ENCODE peak calls at places on chromosomes 2 and 18, in seven cellular contexts. One of them, this sample, is unnamed.

GRCh38 chr2:203484266-203485112 is 50.6 kb downstream of the RAPH1 start:
- DNase-seq in mesenchymal stem cell: peak; percentile 35
- DNase-seq in CD8-positive, alpha-beta T cell: peak; percentile 32
- DNase-seq in upper lobe of right lung: no peak
- DNase-seq in cardiac muscle cell: peak; percentile 34
- DNase-seq in SK-N-SH: no peak
- DNase-seq in aorta: no peak
- DNase-seq in this sample: no peak

GRCh38 chr2:109284816-109285215 is 155.8 kb downstream of the SH3RF3 start:
- DNase-seq in CD8-positive, alpha-beta T cell: no peak
- DNase-seq in upper lobe of right lung: no peak
- DNase-seq in cardiac muscle cell: no peak
- DNase-seq in mesenchymal stem cell: peak; percentile 79
- DNase-seq in aorta: peak; percentile 48
- DNase-seq in SK-N-SH: peak; percentile 79
- DNase-seq in this sample: peak; percentile 88

GRCh38 chr2:119426801-119427395 is 4.8 kb upstream of the TMEM37 start:
- DNase-seq in cardiac muscle cell: no peak
- DNase-seq in CD8-positive, alpha-beta T cell: no peak
- DNase-seq in SK-N-SH: no peak
- DNase-seq in aorta: peak; percentile 80
- DNase-seq in upper lobe of right lung: peak; percentile 90
- DNase-seq in mesenchymal stem cell: peak; percentile 60
- DNase-seq in this sample: peak; percentile 74

GRCh38 chr2:237057893-237058300 is 27.8 kb upstream of the COPS8 start:
- DNase-seq in upper lobe of right lung: no peak
- DNase-seq in mesenchymal stem cell: no peak
- DNase-seq in SK-N-SH: no peak
- DNase-seq in CD8-positive, alpha-beta T cell: no peak
- DNase-seq in aorta: no peak
- DNase-seq in cardiac muscle cell: no peak
- DNase-seq in this sample: no peak

GRCh38 chr2:112996635-112997034 is 8.6 kb upstream of the IL36A start:
- DNase-seq in mesenchymal stem cell: no peak
- DNase-seq in aorta: no peak
- DNase-seq in cardiac muscle cell: no peak
- DNase-seq in SK-N-SH: no peak
- DNase-seq in CD8-positive, alpha-beta T cell: peak; percentile 58
- DNase-seq in upper lobe of right lung: no peak
- DNase-seq in this sample: no peak

GRCh38 chr2:26238301-26238958 is 6.0 kb downstream of the HADHA start:
- DNase-seq in SK-N-SH: no peak
- DNase-seq in cardiac muscle cell: no peak
- DNase-seq in mesenchymal stem cell: peak; percentile 33
- DNase-seq in aorta: no peak
- DNase-seq in upper lobe of right lung: no peak
- DNase-seq in CD8-positive, alpha-beta T cell: no peak
- DNase-seq in this sample: no peak

GRCh38 chr2:38602136-38602731 is 494 bp downstream of the HNRNPLL start:
- DNase-seq in upper lobe of right lung: peak; percentile 71
- DNase-seq in mesenchymal stem cell: no peak
- DNase-seq in SK-N-SH: peak; percentile 77
- DNase-seq in aorta: peak; percentile 67
- DNase-seq in cardiac muscle cell: peak; percentile 53
- DNase-seq in CD8-positive, alpha-beta T cell: peak; percentile 9
- DNase-seq in this sample: peak; percentile 24

GRCh38 chr2:16336916-16337315 is 328.7 kb downstream of the CYRIA start:
- DNase-seq in SK-N-SH: no peak
- DNase-seq in cardiac muscle cell: no peak
- DNase-seq in CD8-positive, alpha-beta T cell: no peak
- DNase-seq in mesenchymal stem cell: no peak
- DNase-seq in aorta: no peak
- DNase-seq in upper lobe of right lung: no peak
- DNase-seq in this sample: no peak

GRCh38 chr18:37551846-37552245 is 13.8 kb downstream of the CELF4 start:
- DNase-seq in CD8-positive, alpha-beta T cell: no peak
- DNase-seq in aorta: no peak
- DNase-seq in upper lobe of right lung: no peak
- DNase-seq in cardiac muscle cell: no peak
- DNase-seq in mesenchymal stem cell: no peak
- DNase-seq in SK-N-SH: no peak
- DNase-seq in this sample: no peak

GRCh38 chr2:35510641-35511040 is 844.9 kb upstream of the CRIM1 start:
- DNase-seq in aorta: no peak
- DNase-seq in upper lobe of right lung: no peak
- DNase-seq in CD8-positive, alpha-beta T cell: no peak
- DNase-seq in SK-N-SH: no peak
- DNase-seq in mesenchymal stem cell: no peak
- DNase-seq in cardiac muscle cell: no peak
- DNase-seq in this sample: no peak

GRCh38 chr2:72826156-72826477 is 284 bp upstream of the EXOC6B start:
- DNase-seq in mesenchymal stem cell: no peak
- DNase-seq in SK-N-SH: no peak
- DNase-seq in cardiac muscle cell: no peak
- DNase-seq in upper lobe of right lung: no peak
- DNase-seq in CD8-positive, alpha-beta T cell: no peak
- DNase-seq in aorta: no peak
- DNase-seq in this sample: no peak

GRCh38 chr2:224778474-224778877 is 62.3 kb upstream of the CCDC195 start:
- DNase-seq in SK-N-SH: peak; percentile 55
- DNase-seq in aorta: no peak
- DNase-seq in upper lobe of right lung: no peak
- DNase-seq in mesenchymal stem cell: peak; percentile 68
- DNase-seq in cardiac muscle cell: peak; percentile 41
- DNase-seq in CD8-positive, alpha-beta T cell: peak; percentile 44
- DNase-seq in this sample: no peak

GRCh38 chr2:42219160-42219559 is 50.0 kb downstream of the EML4 start:
- DNase-seq in CD8-positive, alpha-beta T cell: no peak
- DNase-seq in mesenchymal stem cell: no peak
- DNase-seq in aorta: no peak
- DNase-seq in SK-N-SH: no peak
- DNase-seq in upper lobe of right lung: no peak
- DNase-seq in cardiac muscle cell: no peak
- DNase-seq in this sample: no peak

GRCh38 chr18:10926565-10927194 is 222.7 kb downstream of the PIEZO2 start:
- DNase-seq in upper lobe of right lung: no peak
- DNase-seq in cardiac muscle cell: no peak
- DNase-seq in CD8-positive, alpha-beta T cell: no peak
- DNase-seq in aorta: no peak
- DNase-seq in mesenchymal stem cell: peak; percentile 89
- DNase-seq in SK-N-SH: no peak
- DNase-seq in this sample: no peak

GRCh38 chr2:161814008-161814660 is 189.9 kb downstream of the SLC4A10 start:
- DNase-seq in upper lobe of right lung: no peak
- DNase-seq in CD8-positive, alpha-beta T cell: no peak
- DNase-seq in cardiac muscle cell: no peak
- DNase-seq in SK-N-SH: no peak
- DNase-seq in mesenchymal stem cell: no peak
- DNase-seq in aorta: no peak
- DNase-seq in this sample: no peak

GRCh38 chr2:147665035-147665434 is 179.8 kb upstream of the ACVR2A start:
- DNase-seq in CD8-positive, alpha-beta T cell: no peak
- DNase-seq in aorta: peak; percentile 49
- DNase-seq in cardiac muscle cell: no peak
- DNase-seq in upper lobe of right lung: no peak
- DNase-seq in SK-N-SH: no peak
- DNase-seq in mesenchymal stem cell: no peak
- DNase-seq in this sample: no peak

GRCh38 chr2:147663153-147663961 is 181.5 kb upstream of the ACVR2A start:
- DNase-seq in SK-N-SH: no peak
- DNase-seq in upper lobe of right lung: no peak
- DNase-seq in CD8-positive, alpha-beta T cell: peak; percentile 3
- DNase-seq in aorta: no peak
- DNase-seq in mesenchymal stem cell: no peak
- DNase-seq in cardiac muscle cell: no peak
- DNase-seq in this sample: no peak

GRCh38 chr2:147662221-147662620 is 182.6 kb upstream of the ACVR2A start:
- DNase-seq in SK-N-SH: no peak
- DNase-seq in aorta: no peak
- DNase-seq in upper lobe of right lung: no peak
- DNase-seq in cardiac muscle cell: no peak
- DNase-seq in mesenchymal stem cell: no peak
- DNase-seq in CD8-positive, alpha-beta T cell: no peak
- DNase-seq in this sample: no peak

GRCh38 chr2:147660680-147661079 is 184.1 kb upstream of the ACVR2A start:
- DNase-seq in SK-N-SH: no peak
- DNase-seq in CD8-positive, alpha-beta T cell: no peak
- DNase-seq in cardiac muscle cell: no peak
- DNase-seq in mesenchymal stem cell: peak; percentile 33
- DNase-seq in aorta: no peak
- DNase-seq in upper lobe of right lung: no peak
- DNase-seq in this sample: no peak

DNA sequence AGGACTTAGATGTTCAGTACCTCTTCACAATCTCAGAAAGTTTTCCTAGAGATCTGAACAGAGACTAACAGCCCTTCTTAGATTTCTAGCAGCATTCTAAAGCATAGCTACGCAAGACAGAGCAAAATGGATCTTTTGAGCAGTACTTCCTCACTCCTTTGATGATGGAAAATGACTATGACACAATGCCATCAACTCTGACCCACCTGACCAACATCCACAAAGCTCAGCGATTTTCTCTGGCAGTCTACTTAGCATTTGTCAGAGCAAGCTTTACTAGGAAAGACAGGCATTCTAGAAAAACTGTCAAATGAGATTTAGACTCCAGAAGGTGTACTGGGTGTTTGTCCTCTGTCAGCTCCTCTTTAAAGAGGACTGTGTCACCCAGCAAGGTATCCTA is 180.9 kb upstream of the ACVR2A start:
- DNase-seq in upper lobe of right lung: no peak
- DNase-seq in mesenchymal stem cell: no peak
- DNase-seq in cardiac muscle cell: no peak
- DNase-seq in SK-N-SH: no peak
- DNase-seq in aorta: no peak
- DNase-seq in CD8-positive, alpha-beta T cell: no peak
- DNase-seq in this sample: no peak
- H3K4me3 ChIP-seq in upper lobe of right lung: no peak overlapping the region
- H3K4me3 ChIP-seq in mesenchymal stem cell: no peak overlapping the region
- H3K4me3 ChIP-seq in cardiac muscle cell: no peak overlapping the region
- H3K4me3 ChIP-seq in SK-N-SH: no peak overlapping the region
- H3K4me3 ChIP-seq in aorta: no peak overlapping the region
- H3K4me3 ChIP-seq in CD8-positive, alpha-beta T cell: peak overlapping the region; percentile 24
- H3K4me3 ChIP-seq in this sample: no peak overlapping the region

GRCh38 chr18:47899107-47899840 is 31.2 kb downstream of the SMAD2 start:
- DNase-seq in aorta: no peak
- DNase-seq in SK-N-SH: no peak
- DNase-seq in upper lobe of right lung: no peak
- DNase-seq in mesenchymal stem cell: no peak
- DNase-seq in cardiac muscle cell: no peak
- DNase-seq in CD8-positive, alpha-beta T cell: no peak
- DNase-seq in this sample: no peak

GRCh38 chr18:47903809-47904208 is 26.6 kb downstream of the SMAD2 start:
- DNase-seq in CD8-positive, alpha-beta T cell: no peak
- DNase-seq in upper lobe of right lung: no peak
- DNase-seq in cardiac muscle cell: no peak
- DNase-seq in mesenchymal stem cell: no peak
- DNase-seq in SK-N-SH: no peak
- DNase-seq in aorta: no peak
- DNase-seq in this sample: no peak

GRCh38 chr18:47898055-47898454 is 32.4 kb downstream of the SMAD2 start:
- DNase-seq in CD8-positive, alpha-beta T cell: no peak
- DNase-seq in SK-N-SH: no peak
- DNase-seq in cardiac muscle cell: no peak
- DNase-seq in aorta: no peak
- DNase-seq in upper lobe of right lung: no peak
- DNase-seq in mesenchymal stem cell: no peak
- DNase-seq in this sample: no peak

GRCh38 chr18:47898696-47899095 is 31.8 kb downstream of the SMAD2 start:
- DNase-seq in SK-N-SH: no peak
- DNase-seq in aorta: no peak
- DNase-seq in cardiac muscle cell: no peak
- DNase-seq in upper lobe of right lung: no peak
- DNase-seq in mesenchymal stem cell: no peak
- DNase-seq in CD8-positive, alpha-beta T cell: no peak
- DNase-seq in this sample: no peak

DNA sequence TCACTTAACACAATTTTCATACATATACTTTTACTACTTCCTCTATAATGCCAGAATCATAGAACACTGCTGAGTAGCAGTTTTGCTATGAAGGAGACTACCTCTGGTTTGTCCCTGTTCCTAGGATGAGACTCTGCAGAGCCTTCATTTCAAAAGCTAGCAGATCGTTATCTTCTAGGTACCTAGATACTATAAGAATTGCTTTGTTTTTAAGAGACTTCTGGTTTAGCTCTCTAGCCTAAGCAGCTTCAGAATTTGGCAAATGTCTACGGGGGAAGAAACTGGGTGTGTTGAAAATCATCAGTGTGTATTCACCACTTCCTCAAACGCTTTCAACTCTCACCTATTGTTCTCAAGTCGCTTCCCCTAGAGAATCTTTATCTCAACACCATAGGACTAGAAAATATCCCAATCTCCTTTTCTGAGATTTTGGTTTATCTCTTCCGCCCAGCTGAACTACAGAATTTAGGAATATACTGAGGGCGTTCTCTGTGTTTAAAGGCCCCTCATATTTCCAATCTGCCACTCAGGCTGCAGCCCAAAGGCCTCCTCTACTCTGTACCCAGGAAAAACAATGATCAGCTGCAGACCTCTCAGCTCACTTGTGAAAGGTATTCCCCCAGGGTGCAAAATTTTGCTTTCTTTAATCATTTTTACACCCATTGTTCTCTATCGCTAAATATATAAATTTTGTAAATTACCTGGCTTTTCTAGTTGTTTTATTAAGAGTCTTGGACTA is 28.7 kb downstream of the SMAD2 start:
- DNase-seq in mesenchymal stem cell: no peak
- DNase-seq in SK-N-SH: no peak
- DNase-seq in cardiac muscle cell: no peak
- DNase-seq in aorta: no peak
- DNase-seq in CD8-positive, alpha-beta T cell: no peak
- DNase-seq in upper lobe of right lung: no peak
- DNase-seq in this sample: no peak
- H3K9me3 ChIP-seq in mesenchymal stem cell: peaks cover 6% of the 10 kb centered on the region
- H3K9me3 ChIP-seq in SK-N-SH: peaks cover 3% of the 10 kb centered on the region
- H3K9me3 ChIP-seq in cardiac muscle cell: no peaks in the 10 kb centered on the region
- H3K9me3 ChIP-seq in aorta: no peaks in the 10 kb centered on the region
- H3K9me3 ChIP-seq in CD8-positive, alpha-beta T cell: peaks cover 3% of the 10 kb centered on the region
- H3K9me3 ChIP-seq in upper lobe of right lung: no peaks in the 10 kb centered on the region
- H3K9me3 ChIP-seq in this sample: no peaks in the 10 kb centered on the region

DNA sequence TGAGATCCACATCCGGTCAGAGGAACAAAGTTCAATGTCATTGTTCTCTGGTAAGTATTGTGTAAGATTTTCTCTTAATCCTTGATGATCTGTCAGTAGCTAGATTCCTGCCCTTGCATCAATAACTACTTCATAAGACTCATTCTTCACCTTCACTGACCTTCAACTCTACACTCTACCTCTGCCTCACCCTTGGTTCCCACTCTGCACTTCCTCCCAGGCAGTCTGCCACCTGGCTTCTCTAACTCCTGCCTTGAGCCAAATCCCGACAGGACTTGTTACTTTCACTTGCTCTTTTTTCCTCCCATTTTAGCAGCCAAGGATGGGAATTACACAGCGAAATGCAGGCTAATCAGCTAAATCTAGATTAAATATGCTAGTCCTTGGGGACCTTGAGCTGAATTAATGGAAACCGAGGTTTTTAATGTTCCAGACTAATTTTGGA is 190.7 kb downstream of the DLGAP1 start:
- DNase-seq in CD8-positive, alpha-beta T cell: no peak
- DNase-seq in mesenchymal stem cell: no peak
- DNase-seq in SK-N-SH: no peak
- DNase-seq in upper lobe of right lung: no peak
- DNase-seq in cardiac muscle cell: no peak
- DNase-seq in aorta: no peak
- DNase-seq in this sample: peak; percentile 49
- H3K4me3 ChIP-seq in CD8-positive, alpha-beta T cell: no peak overlapping the region
- H3K4me3 ChIP-seq in mesenchymal stem cell: no peak overlapping the region
- H3K4me3 ChIP-seq in SK-N-SH: no peak overlapping the region
- H3K4me3 ChIP-seq in upper lobe of right lung: no peak overlapping the region
- H3K4me3 ChIP-seq in cardiac muscle cell: no peak overlapping the region
- H3K4me3 ChIP-seq in aorta: no peak overlapping the region
- H3K4me3 ChIP-seq in this sample: no peak overlapping the region

GRCh38 chr2:89797320-89798038 is 1106.0 kb downstream of the RPIA start:
- DNase-seq in SK-N-SH: no peak
- DNase-seq in upper lobe of right lung: no peak
- DNase-seq in aorta: no peak
- DNase-seq in CD8-positive, alpha-beta T cell: no peak
- DNase-seq in mesenchymal stem cell: no peak
- DNase-seq in cardiac muscle cell: no peak
- DNase-seq in this sample: no peak
- H3K9me3 ChIP-seq in SK-N-SH: peaks cover 9% of the 10 kb centered on the region
- H3K9me3 ChIP-seq in upper lobe of right lung: peaks cover 47% of the 10 kb centered on the region
- H3K9me3 ChIP-seq in aorta: peaks cover 1% of the 10 kb centered on the region
- H3K9me3 ChIP-seq in CD8-positive, alpha-beta T cell: no peaks in the 10 kb centered on the region
- H3K9me3 ChIP-seq in mesenchymal stem cell: peaks cover 96% of the 10 kb centered on the region
- H3K9me3 ChIP-seq in cardiac muscle cell: peaks cover 53% of the 10 kb centered on the region
- H3K9me3 ChIP-seq in this sample: no peaks in the 10 kb centered on the region